ENCODE peak calls at places on chromosomes 6 and 20, in six cellular contexts. I is neuronal stem cell, F is H1, N is trophoblast cell, S is mesenchymal stem cell, A is IMR-90. B is an unnamed sample.

GRCh38 chr20:50516935-50517816 is 7.0 kb downstream of the PTPN1 start:
- DNase-seq in I (no peak), F (no peak), N (no peak), S (no peak), A (no peak), B (no peak)

GRCh38 chr6:3235969-3236368 is 8.5 kb upstream of the TUBB2B start:
- DNase-seq in I (no peak), F (no peak), N (no peak), S (no peak), A (no peak), B (no peak)

GRCh38 chr6:91713911-91714310 is 1127.0 kb upstream of the MAP3K7 start:
- DNase-seq in I (no peak), F (no peak), N (no peak), S (no peak), A (peak), B (no peak)

GRCh38 chr6:138963531-138963930 is 24.5 kb downstream of the REPS1 start:
- DNase-seq in I (no peak), F (no peak), N (no peak), S (no peak), A (no peak), B (no peak)

GRCh38 chr6:106574729-106575458 is 54.4 kb downstream of the RTN4IP1 start:
- DNase-seq in I (peak), F (no peak), N (peak), S (peak), A (peak), B (peak)

GRCh38 chr6:141472550-141472949 is 660.2 kb upstream of the GJE1 start:
- DNase-seq in I (no peak), F (no peak), N (no peak), S (no peak), A (no peak), B (no peak)

GRCh38 chr6:28606424-28607391 is 81.0 kb downstream of the GPX5 start:
- DNase-seq in I (peak), F (peak), N (no peak), S (peak), A (peak), B (peak)

GRCh38 chr6:2957696-2958330 is 13.6 kb downstream of the SERPINB6 start:
- DNase-seq in I (no peak), F (no peak), N (no peak), S (no peak), A (no peak), B (no peak)

DNA sequence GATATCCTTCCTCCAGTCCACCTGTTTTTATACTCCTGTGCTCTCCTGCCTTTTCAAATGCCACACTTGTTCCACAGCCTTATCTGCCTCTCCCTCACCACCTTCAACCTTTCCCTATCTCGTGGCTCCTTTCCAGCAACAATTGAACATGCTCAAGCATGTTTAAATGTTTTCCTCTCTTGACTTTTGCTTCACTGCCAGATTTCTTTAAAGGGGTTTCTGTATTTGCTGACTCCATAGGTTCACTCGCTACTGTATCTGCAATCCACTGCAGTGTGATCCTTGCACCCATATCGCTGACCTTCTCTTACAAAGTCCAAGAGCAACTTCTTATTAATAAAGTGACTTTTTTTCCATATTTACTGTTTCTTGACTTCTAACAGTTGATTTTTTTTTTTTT is 11.2 kb upstream of the GMNN start:
- DNase-seq in I (no peak), F (no peak), N (no peak), S (no peak), A (no peak), B (no peak)
- H3K9ac ChIP-seq in I (no peak), F (no peak), N (no peak), S (no peak), A (no peak), B (no peak)

GRCh38 chr20:295804-296203 is 1.6 kb upstream of the ZCCHC3 start:
- DNase-seq in I (no peak), F (no peak), N (no peak), S (no peak), A (no peak), B (peak)

GRCh38 chr20:298755-299391 is 1.5 kb downstream of the ZCCHC3 start:
- DNase-seq in I (no peak), F (no peak), N (no peak), S (peak), A (no peak), B (no peak)

GRCh38 chr20:294602-295001 is 2.8 kb upstream of the ZCCHC3 start:
- DNase-seq in I (no peak), F (no peak), N (no peak), S (no peak), A (no peak), B (no peak)

GRCh38 chr20:297925-298754 is 770 bp downstream of the ZCCHC3 start:
- DNase-seq in I (no peak), F (peak), N (peak), S (peak), A (peak), B (peak)

DNA sequence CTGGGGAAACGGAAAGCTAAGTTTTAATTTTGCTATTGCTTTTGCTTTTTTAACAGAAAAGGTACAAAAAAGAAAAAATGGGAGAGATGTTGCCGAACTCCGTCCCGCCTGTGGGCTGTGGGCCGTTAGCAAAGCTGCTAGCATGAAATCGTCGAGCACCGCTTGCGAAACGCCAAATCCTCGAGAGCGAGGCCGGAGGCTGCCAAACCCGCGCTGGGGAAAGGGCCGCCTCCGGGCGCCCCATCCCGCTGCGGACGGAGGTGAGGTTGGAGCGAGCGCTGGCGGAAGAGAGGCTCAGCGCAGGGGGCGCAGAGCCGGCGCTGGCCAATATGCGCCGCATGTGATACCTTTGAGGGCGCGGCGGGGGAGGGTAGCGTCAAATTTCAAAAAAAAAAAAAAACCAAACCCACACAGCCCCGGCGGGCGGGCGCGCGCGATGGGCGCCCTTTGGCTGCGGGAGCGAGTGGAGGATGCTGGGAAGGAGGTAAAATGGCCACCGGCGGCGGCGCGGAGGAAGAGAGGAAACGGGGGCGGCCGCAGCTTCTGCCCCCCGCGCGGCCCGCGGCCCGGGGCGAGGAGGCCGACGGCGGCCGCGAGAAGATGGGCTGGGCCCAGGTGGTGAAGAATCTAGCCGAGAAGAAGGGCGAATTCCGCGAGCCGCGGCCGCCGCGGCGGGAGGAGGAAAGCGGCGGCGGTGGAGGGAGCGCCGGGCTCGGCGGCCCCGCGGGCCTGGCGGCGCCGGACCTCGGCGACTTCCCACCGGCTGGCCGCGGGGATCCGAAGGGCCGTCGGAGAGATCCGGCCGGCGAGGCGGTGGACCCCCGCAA is at the start of gene ZCCHC3:
- DNase-seq in I (peak), F (peak), N (peak), S (peak), A (peak), B (peak)
- H3K23ac ChIP-seq in I (peak), F (no peak), N (no peak), S (peak), A (peak), B (peak)

DNA sequence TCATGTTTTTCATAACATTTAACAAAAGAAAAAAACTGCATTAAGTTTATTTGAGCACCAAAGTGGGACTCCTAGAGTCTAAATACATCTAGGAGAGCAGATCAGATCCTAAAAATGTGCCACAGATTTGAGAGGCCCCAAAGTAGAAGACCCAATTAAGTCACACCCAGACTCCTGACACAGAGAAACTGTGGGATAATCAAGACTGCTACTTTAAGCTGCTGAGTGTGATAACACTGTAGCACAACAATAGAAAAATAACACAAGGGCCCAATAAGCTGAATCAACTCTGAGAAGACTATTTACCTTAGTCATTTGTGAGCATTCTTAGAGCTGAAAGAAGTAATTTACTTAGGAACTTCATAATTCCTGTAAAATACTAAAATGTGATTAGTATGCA is 26.0 kb downstream of the TRDN start:
- DNase-seq in I (no peak), F (no peak), N (no peak), S (no peak), A (no peak), B (peak)
- H3K4me3 ChIP-seq in I (no peak), F (no peak), N (no peak), S (no peak), A (no peak), B (no peak)

GRCh38 chr6:73308712-73309533 is 45.2 kb downstream of the DPPA5 start:
- DNase-seq in I (peak), F (peak), N (no peak), S (peak), A (no peak), B (peak)
- H3K9ac ChIP-seq in I (no peak), F (peak), N (peak), S (peak), A (peak), B (peak)

GRCh38 chr6:111172563-111172962 is 85.3 kb downstream of the SLC16A10 start:
- DNase-seq in I (no peak), F (no peak), N (no peak), S (no peak), A (no peak), B (no peak)

GRCh38 chr6:111173341-111173740 is 86.0 kb downstream of the SLC16A10 start:
- DNase-seq in I (no peak), F (no peak), N (no peak), S (no peak), A (no peak), B (peak)

GRCh38 chr6:111171577-111172400 is 84.5 kb downstream of the SLC16A10 start:
- DNase-seq in I (no peak), F (no peak), N (no peak), S (no peak), A (no peak), B (no peak)

GRCh38 chr6:111175135-111175534 is 87.8 kb downstream of the SLC16A10 start:
- DNase-seq in I (no peak), F (no peak), N (no peak), S (no peak), A (no peak), B (no peak)

GRCh38 chr6:111173946-111174345 is 86.6 kb downstream of the SLC16A10 start:
- DNase-seq in I (no peak), F (no peak), N (no peak), S (no peak), A (no peak), B (no peak)
- H3K23ac ChIP-seq in I (no peak), F (no peak), N (no peak), S (no peak), A (no peak), B (no peak)

DNA sequence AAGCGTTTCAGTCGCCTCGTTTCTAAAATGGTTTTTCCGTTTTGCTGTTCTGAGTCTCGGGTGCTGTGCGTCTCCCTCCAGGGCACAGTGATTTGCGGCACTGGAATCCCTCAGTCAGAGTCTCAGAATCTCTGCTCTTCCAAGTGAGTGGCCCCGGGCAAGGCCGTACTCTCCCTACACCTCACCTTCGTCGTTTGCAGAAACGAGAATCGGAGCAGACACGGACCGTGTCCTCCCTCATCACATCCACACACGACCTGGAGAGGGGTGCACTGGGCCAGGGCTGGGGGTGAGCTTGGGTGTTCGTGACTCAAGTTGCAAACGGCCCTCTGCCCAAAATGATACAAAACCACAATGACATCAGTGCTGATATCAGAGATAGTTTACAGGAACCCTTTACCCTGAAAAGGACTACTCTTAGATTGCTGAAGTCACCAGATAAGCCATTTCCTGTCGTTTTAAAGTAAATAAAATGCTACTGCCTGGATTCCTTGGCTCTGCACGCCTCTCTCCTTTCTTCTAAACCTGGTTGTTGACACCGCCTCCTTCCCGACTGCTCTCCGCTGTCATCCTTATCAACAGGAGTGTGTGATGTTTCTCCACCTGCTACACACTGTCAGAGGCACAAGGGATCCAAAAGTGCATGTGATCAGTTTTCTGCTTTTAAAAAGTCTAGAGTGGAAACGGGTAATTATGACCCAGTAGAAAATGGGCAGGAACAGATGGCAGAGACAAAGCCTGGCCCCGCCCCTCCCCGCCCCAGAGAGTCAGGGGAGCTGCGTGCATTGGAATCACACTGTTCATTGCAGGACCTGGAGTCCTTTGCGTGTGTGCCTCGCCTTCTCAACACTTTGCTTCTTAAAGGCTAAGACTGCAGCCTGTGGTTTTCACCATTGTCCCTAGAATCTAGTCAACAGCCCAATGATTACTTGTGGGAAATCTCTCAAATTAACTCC is 38.5 kb downstream of the KIF25 start:
- DNase-seq in I (no peak), F (no peak), N (peak), S (peak), A (peak), B (peak)
- H3K4me3 ChIP-seq in I (no peak), F (peak), N (no peak), S (no peak), A (peak), B (no peak)

DNA sequence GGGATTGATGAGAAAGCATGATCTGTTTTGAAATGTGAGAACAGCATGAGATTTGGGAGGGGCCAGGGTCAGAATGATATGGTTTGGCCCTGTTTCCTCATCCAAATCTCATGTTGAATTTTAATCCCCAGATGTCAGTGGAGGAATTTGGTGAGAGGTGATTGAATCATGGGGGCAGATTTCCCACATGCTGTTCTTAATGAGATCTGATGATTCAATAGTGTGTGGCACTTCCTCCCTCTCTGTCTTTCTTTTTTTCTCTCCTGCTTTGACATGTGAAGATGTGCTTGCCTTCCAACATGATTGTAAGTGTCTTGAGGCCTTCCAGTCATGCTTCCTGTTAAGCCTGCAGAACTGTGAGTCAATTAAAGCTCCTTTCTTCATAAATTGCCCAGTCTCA is 1060.3 kb upstream of the CITED2 start:
- DNase-seq in I (no peak), F (no peak), N (no peak), S (no peak), A (peak), B (no peak)
- H3K9ac ChIP-seq in I (no peak), F (no peak), N (no peak), S (no peak), A (no peak), B (no peak)

DNA sequence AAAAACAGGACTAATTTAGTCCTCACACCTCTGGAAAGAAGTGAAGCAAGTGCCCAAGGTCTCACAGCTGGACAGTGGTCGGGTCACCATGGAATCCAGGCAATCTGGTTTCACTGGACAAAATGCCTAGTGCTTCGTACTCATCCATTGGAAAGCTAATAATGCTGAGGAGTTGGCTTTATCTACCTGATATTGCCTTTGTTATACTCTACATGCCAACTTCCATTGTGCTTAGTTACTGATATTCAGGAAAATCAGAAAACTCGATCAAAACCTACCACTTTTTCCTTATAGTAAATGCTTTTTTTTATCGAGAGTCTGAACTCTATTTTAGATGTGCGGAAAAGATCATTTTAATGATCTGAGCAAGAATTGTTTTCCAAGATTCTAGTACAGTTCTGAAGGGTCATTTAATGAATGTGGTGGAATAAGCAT is 966 bp downstream of the CFAP206 start:
- DNase-seq in I (no peak), F (no peak), N (peak), S (no peak), A (no peak), B (no peak)
- H3K23ac ChIP-seq in I (no peak), F (no peak), N (no peak), S (no peak), A (peak), B (no peak)